ENCODE peak calls at places on chromosomes 5 and 9, in ten cellular contexts. B is left ventricle myocardium inferior; G is kidney glomerular epithelial cell; U is GM19239; Q is IMR-90; O is HT1080; A is HTR-8/SVneo; W is NCI-H146; L is iris pigment epithelial cell; Y is stimulated activated CD8-positive, alpha-beta memory T cell treated with anti-CD3 and anti-CD28 coated beads, Interleukin-7, amount 100 ng/mL, for 1 hour. D is an unnamed sample.

GRCh38 chr5:69042915-69043795 is 50.7 kb upstream of the SLC30A5 start:
- DNase-seq in B (peak; percentile 24), G (peak; percentile 92), U (peak; percentile 69), Q (peak; percentile 93), O (peak; percentile 84), A (peak; percentile 81), W (peak; percentile 83), L (peak; percentile 94), Y (peak; percentile 53), D (peak; percentile 92)

GRCh38 chr5:78127875-78128274 is 166.6 kb downstream of the AP3B1 start:
- DNase-seq in B (no peak), G (no peak), U (no peak), Q (no peak), O (no peak), A (no peak), W (no peak), L (no peak), Y (no peak), D (peak; percentile 1)

GRCh38 chr9:136901516-136902258 is 15.4 kb downstream of the TRAF2 start:
- DNase-seq in B (no peak), G (peak; percentile 82), U (peak; percentile 82), Q (peak; percentile 45), O (peak; percentile 90), A (peak; percentile 42), W (no peak), L (peak; percentile 48), Y (no peak), D (peak; percentile 99)

GRCh38 chr5:62354028-62354874 is 48.2 kb downstream of the KIF2A start:
- DNase-seq in B (no peak), G (peak; percentile 70), U (no peak), Q (peak; percentile 65), O (peak; percentile 26), A (peak; percentile 39), W (peak; percentile 36), L (peak; percentile 73), Y (no peak), D (peak; percentile 69)

GRCh38 chr5:145938699-145939531 is 2.5 kb downstream of the SH3RF2 start:
- DNase-seq in B (no peak), G (peak; percentile 61), U (no peak), Q (no peak), O (peak; percentile 60), A (no peak), W (peak; percentile 18), L (no peak), Y (no peak), D (peak; percentile 59)

GRCh38 chr9:112624711-112625707 is 92.9 kb downstream of the INIP start:
- DNase-seq in B (no peak), G (peak; percentile 27), U (no peak), Q (peak; percentile 12), O (no peak), A (no peak), W (no peak), L (peak; percentile 15), Y (no peak), D (no peak)

GRCh38 chr5:159341914-159342313 is 11.6 kb upstream of the IL12B start:
- DNase-seq in B (peak; percentile 38), G (peak; percentile 30), U (no peak), Q (peak; percentile 71), O (peak; percentile 76), A (peak; percentile 71), W (no peak), L (peak; percentile 84), Y (no peak), D (peak; percentile 94)

GRCh38 chr5:38783011-38783551 is 62.7 kb upstream of the OSMR start:
- DNase-seq in B (no peak), G (peak; percentile 100), U (no peak), Q (peak; percentile 95), O (peak; percentile 83), A (peak; percentile 45), W (no peak), L (peak; percentile 99), Y (no peak), D (peak; percentile 96)

GRCh38 chr5:759781-760362 is 24.7 kb downstream of the ZDHHC11B start:
- DNase-seq in B (peak; percentile 15), G (no peak), U (no peak), Q (no peak), O (no peak), A (no peak), W (no peak), L (no peak), Y (no peak), D (no peak)

GRCh38 chr5:177071671-177072385 is 14.9 kb upstream of the FGFR4 start:
- DNase-seq in B (no peak), G (peak; percentile 80), U (peak; percentile 64), Q (peak; percentile 81), O (peak; percentile 77), A (peak; percentile 82), W (peak; percentile 68), L (peak; percentile 77), Y (peak; percentile 49), D (peak; percentile 84)

GRCh38 chr5:124746916-124747769 is 704 bp upstream of the ZNF608 start:
- DNase-seq in B (peak; percentile 73), G (peak; percentile 88), U (no peak), Q (peak; percentile 94), O (peak; percentile 69), A (peak; percentile 56), W (peak; percentile 93), L (peak; percentile 96), Y (no peak), D (peak; percentile 57)

GRCh38 chr9:98908897-98909634 is 34.6 kb upstream of the COL15A1 start:
- DNase-seq in B (no peak), G (peak; percentile 67), U (no peak), Q (peak; percentile 91), O (peak; percentile 15), A (no peak), W (no peak), L (peak; percentile 59), Y (no peak), D (peak; percentile 31)

D was measured in A172.